ENCODE peak calls at places on chromosomes 16 and 17, in six cellular contexts. One of them, this sample, is unnamed.

GRCh38 chr16:85915125-85915845 is 16.3 kb downstream of the IRF8 start:
- DNase-seq in HepG2: no peak
- DNase-seq in HCT116: no peak
- DNase-seq in GM23338: no peak
- DNase-seq in sigmoid colon: no peak
- DNase-seq in GM12891: no peak
- DNase-seq in this sample: no peak

GRCh38 chr16:85309656-85310587 is 197.7 kb upstream of the CIBAR2 start:
- DNase-seq in HepG2: peak; percentile 34
- DNase-seq in HCT116: no peak
- DNase-seq in GM23338: peak; percentile 77
- DNase-seq in sigmoid colon: peak; percentile 86
- DNase-seq in GM12891: no peak
- DNase-seq in this sample: peak; percentile 59

GRCh38 chr17:59848778-59849177 is 44.0 kb downstream of the TUBD1 start:
- DNase-seq in HepG2: peak; percentile 75
- DNase-seq in HCT116: no peak
- DNase-seq in GM23338: no peak
- DNase-seq in sigmoid colon: peak; percentile 91
- DNase-seq in GM12891: no peak
- DNase-seq in this sample: no peak

GRCh38 chr17:81436294-81436849 is 41.1 kb downstream of the BAHCC1 start:
- DNase-seq in HepG2: no peak
- DNase-seq in HCT116: no peak
- DNase-seq in GM23338: no peak
- DNase-seq in sigmoid colon: peak; percentile 81
- DNase-seq in GM12891: no peak
- DNase-seq in this sample: no peak

GRCh38 chr16:74577882-74578366 is 29.0 kb downstream of the GLG1 start:
- DNase-seq in HepG2: no peak
- DNase-seq in HCT116: peak; percentile 94
- DNase-seq in GM23338: no peak
- DNase-seq in sigmoid colon: no peak
- DNase-seq in GM12891: no peak
- DNase-seq in this sample: no peak

GRCh38 chr16:56603589-56603988 is 4.8 kb upstream of the MT2A start:
- DNase-seq in HepG2: peak; percentile 86
- DNase-seq in HCT116: peak; percentile 56
- DNase-seq in GM23338: peak; percentile 80
- DNase-seq in sigmoid colon: no peak
- DNase-seq in GM12891: no peak
- DNase-seq in this sample: peak; percentile 56

GRCh38 chr17:73228748-73229236 is 32.9 kb downstream of the CPSF4L start:
- DNase-seq in HepG2: peak; percentile 63
- DNase-seq in HCT116: peak; percentile 36
- DNase-seq in GM23338: peak; percentile 36
- DNase-seq in sigmoid colon: peak; percentile 83
- DNase-seq in GM12891: peak; percentile 20
- DNase-seq in this sample: no peak

GRCh38 chr17:71864754-71865153 is 256.1 kb upstream of the SOX9 start:
- DNase-seq in HepG2: no peak
- DNase-seq in HCT116: no peak
- DNase-seq in GM23338: no peak
- DNase-seq in sigmoid colon: no peak
- DNase-seq in GM12891: no peak
- DNase-seq in this sample: no peak

GRCh38 chr17:8832711-8833352 is 33.7 kb upstream of the MFSD6L start:
- DNase-seq in HepG2: no peak
- DNase-seq in HCT116: peak; percentile 12
- DNase-seq in GM23338: peak; percentile 85
- DNase-seq in sigmoid colon: no peak
- DNase-seq in GM12891: peak; percentile 56
- DNase-seq in this sample: no peak

GRCh38 chr16:54080524-54081008 is 206.0 kb downstream of the IRX3 start:
- DNase-seq in HepG2: peak; percentile 94
- DNase-seq in HCT116: no peak
- DNase-seq in GM23338: no peak
- DNase-seq in sigmoid colon: no peak
- DNase-seq in GM12891: no peak
- DNase-seq in this sample: peak; percentile 92

GRCh38 chr17:10683853-10684252 is 13.5 kb downstream of the SCO1 start:
- DNase-seq in HepG2: peak; percentile 16
- DNase-seq in HCT116: peak; percentile 28
- DNase-seq in GM23338: peak; percentile 54
- DNase-seq in sigmoid colon: no peak
- DNase-seq in GM12891: no peak
- DNase-seq in this sample: no peak

GRCh38 chr17:46942441-46943217 is 19.7 kb downstream of the GOSR2 start:
- DNase-seq in HepG2: peak; percentile 82
- DNase-seq in HCT116: peak; percentile 55
- DNase-seq in GM23338: peak; percentile 89
- DNase-seq in sigmoid colon: no peak
- DNase-seq in GM12891: peak; percentile 62
- DNase-seq in this sample: no peak

GRCh38 chr17:17125136-17126084 is 80.7 kb downstream of the PLD6 start:
- DNase-seq in HepG2: no peak
- DNase-seq in HCT116: no peak
- DNase-seq in GM23338: no peak
- DNase-seq in sigmoid colon: no peak
- DNase-seq in GM12891: no peak
- DNase-seq in this sample: no peak

GRCh38 chr16:54547052-54547451 is 260.5 kb upstream of the IRX3 start:
- DNase-seq in HepG2: no peak
- DNase-seq in HCT116: no peak
- DNase-seq in GM23338: no peak
- DNase-seq in sigmoid colon: no peak
- DNase-seq in GM12891: no peak
- DNase-seq in this sample: no peak

GRCh38 chr17:19409509-19409908 is 1.5 kb upstream of the RNF112 start:
- DNase-seq in HepG2: no peak
- DNase-seq in HCT116: peak; percentile 64
- DNase-seq in GM23338: no peak
- DNase-seq in sigmoid colon: no peak
- DNase-seq in GM12891: no peak
- DNase-seq in this sample: no peak

GRCh38 chr16:20041924-20042596 is 31.6 kb downstream of the GPR139 start:
- DNase-seq in HepG2: no peak
- DNase-seq in HCT116: no peak
- DNase-seq in GM23338: peak; percentile 53
- DNase-seq in sigmoid colon: no peak
- DNase-seq in GM12891: no peak
- DNase-seq in this sample: no peak

GRCh38 chr16:1656808-1657617 is 21.1 kb upstream of the JPT2 start:
- DNase-seq in HepG2: no peak
- DNase-seq in HCT116: no peak
- DNase-seq in GM23338: no peak
- DNase-seq in sigmoid colon: no peak
- DNase-seq in GM12891: no peak
- DNase-seq in this sample: no peak
- TF ChIP-seq POLR2AphosphoS5 in HepG2: no peak
- TF ChIP-seq POLR2AphosphoS5 in HCT116: no peak
- TF ChIP-seq POLR2AphosphoS5 in GM23338: no peak
- TF ChIP-seq POLR2AphosphoS5 in sigmoid colon: no peak
- TF ChIP-seq POLR2AphosphoS5 in GM12891: no peak
- TF ChIP-seq POLR2AphosphoS5 in this sample: no peak

DNA sequence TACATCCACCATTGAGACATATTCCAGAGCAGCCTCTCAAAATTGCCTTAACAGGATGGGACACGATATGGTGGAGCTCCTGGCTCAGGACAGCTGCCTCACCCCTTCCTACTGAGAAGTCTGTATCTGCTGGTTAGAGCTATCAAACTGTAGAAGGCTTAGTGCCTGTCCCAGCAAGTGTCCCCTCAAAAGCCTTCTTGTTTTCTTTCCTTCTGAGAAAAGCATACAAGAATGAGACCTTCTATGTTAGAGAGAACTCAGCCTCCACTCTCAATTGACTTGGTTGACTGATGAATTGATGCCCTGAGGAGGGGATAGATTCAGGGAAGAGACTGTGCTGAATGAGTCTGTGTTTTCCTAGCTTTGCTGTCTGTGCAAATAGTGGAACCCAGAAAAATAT is 2020.9 kb downstream of the TP53TG3F start:
- DNase-seq in HepG2: no peak
- DNase-seq in HCT116: no peak
- DNase-seq in GM23338: no peak
- DNase-seq in sigmoid colon: no peak
- DNase-seq in GM12891: no peak
- DNase-seq in this sample: no peak
- TF ChIP-seq POLR2AphosphoS5 in HepG2: no peak
- TF ChIP-seq POLR2AphosphoS5 in HCT116: no peak
- TF ChIP-seq POLR2AphosphoS5 in GM23338: no peak
- TF ChIP-seq POLR2AphosphoS5 in sigmoid colon: no peak
- TF ChIP-seq POLR2AphosphoS5 in GM12891: no peak
- TF ChIP-seq POLR2AphosphoS5 in this sample: no peak

DNA sequence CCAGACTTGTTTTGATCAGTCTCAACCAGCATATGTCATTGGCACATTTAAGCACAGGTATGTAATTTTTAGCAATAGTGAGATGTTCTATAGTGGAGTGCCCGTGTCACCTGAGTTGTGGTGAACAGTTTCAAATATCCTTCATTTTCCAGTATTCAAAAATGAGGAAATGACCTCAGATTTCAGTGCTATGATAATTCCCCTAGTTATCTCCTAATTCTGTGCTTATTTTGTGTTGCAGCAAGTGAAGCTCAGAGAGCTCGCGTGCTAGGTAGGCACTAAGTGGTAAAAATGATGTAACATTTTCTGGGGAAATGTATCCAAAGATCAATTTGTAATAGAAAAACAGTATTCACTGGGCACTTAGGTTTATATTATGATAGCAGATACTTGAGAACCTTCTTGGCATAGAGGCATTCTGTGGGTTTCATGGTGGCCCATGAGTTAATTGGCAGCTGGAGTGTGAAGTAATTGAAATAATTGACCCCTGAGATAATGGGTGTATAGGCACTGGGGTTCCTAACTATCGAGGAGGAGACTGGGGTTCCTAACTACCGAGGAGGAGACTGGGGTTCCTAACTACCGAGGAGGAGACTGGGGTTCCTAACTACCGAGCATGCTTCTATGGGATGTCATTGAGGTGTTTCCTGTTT is 159.1 kb downstream of the PRKCA start:
- DNase-seq in HepG2: no peak
- DNase-seq in HCT116: no peak
- DNase-seq in GM23338: no peak
- DNase-seq in sigmoid colon: no peak
- DNase-seq in GM12891: no peak
- DNase-seq in this sample: no peak
- TF ChIP-seq POLR2AphosphoS5 in HepG2: no peak
- TF ChIP-seq POLR2AphosphoS5 in HCT116: no peak
- TF ChIP-seq POLR2AphosphoS5 in GM23338: peak; percentile 25
- TF ChIP-seq POLR2AphosphoS5 in sigmoid colon: no peak
- TF ChIP-seq POLR2AphosphoS5 in GM12891: no peak
- TF ChIP-seq POLR2AphosphoS5 in this sample: no peak

DNA sequence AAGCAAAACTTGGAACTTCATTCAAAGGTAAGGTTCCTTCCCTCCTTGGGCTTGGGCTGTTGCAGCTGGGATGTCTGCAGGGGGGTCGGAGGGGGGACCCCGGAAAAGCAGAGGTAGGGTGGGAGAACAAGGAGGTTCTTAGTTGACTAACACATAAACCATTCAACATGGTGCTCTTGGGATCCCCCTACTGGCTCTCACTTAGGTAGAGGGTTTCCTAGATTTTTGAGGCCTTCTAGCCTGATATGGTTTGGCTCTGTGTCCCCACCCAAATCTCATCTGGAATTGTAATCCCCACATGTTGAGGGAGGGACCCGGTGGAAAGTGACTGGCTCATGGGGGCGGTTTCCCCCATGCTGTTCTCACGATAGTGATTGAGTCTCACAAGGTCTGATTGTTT is 93.9 kb downstream of the RGS9 start:
- DNase-seq in HepG2: no peak
- DNase-seq in HCT116: peak; percentile 22
- DNase-seq in GM23338: peak; percentile 25
- DNase-seq in sigmoid colon: no peak
- DNase-seq in GM12891: no peak
- DNase-seq in this sample: no peak
- TF ChIP-seq POLR2AphosphoS5 in HepG2: no peak
- TF ChIP-seq POLR2AphosphoS5 in HCT116: no peak
- TF ChIP-seq POLR2AphosphoS5 in GM23338: no peak
- TF ChIP-seq POLR2AphosphoS5 in sigmoid colon: no peak
- TF ChIP-seq POLR2AphosphoS5 in GM12891: no peak
- TF ChIP-seq POLR2AphosphoS5 in this sample: no peak

GRCh38 chr16:47143677-47144558 is at the start of gene NETO2:
- DNase-seq in HepG2: peak; percentile 52
- DNase-seq in HCT116: no peak
- DNase-seq in GM23338: peak; percentile 82
- DNase-seq in sigmoid colon: no peak
- DNase-seq in GM12891: peak; percentile 55
- DNase-seq in this sample: no peak
- TF ChIP-seq POLR2AphosphoS5 in HepG2: no peak
- TF ChIP-seq POLR2AphosphoS5 in HCT116: no peak
- TF ChIP-seq POLR2AphosphoS5 in GM23338: no peak
- TF ChIP-seq POLR2AphosphoS5 in sigmoid colon: no peak
- TF ChIP-seq POLR2AphosphoS5 in GM12891: no peak
- TF ChIP-seq POLR2AphosphoS5 in this sample: no peak

This sample was measured in breast epithelium.